ENCODE peak calls at places on chromosomes 13 and 19, in six cellular contexts. U is fibroblast of lung, A is PC-9, Q is astrocyte, T is DND-41, X is K562. V is an unnamed sample.

GRCh38 chr13:49828452-49828851 is 36.0 kb upstream of the KPNA3 start:
- DNase-seq in U (no peak), A (no peak), Q (no peak), T (no peak), X (no peak), V (no peak)

GRCh38 chr13:114049626-114050101 is 75.8 kb upstream of the C13orf46 start:
- DNase-seq in U (no peak), A (no peak), Q (no peak), T (no peak), X (no peak), V (no peak)

GRCh38 chr13:50410921-50411712 is 395.9 kb downstream of the KCNRG start:
- DNase-seq in U (peak), A (peak), Q (peak), T (no peak), X (peak), V (no peak)

GRCh38 chr13:29081036-29081435 is 260.9 kb downstream of the MTUS2 start:
- DNase-seq in U (no peak), A (no peak), Q (no peak), T (peak), X (no peak), V (no peak)

GRCh38 chr13:70384156-70384555 is 275.9 kb upstream of the KLHL1 start:
- DNase-seq in U (no peak), A (no peak), Q (no peak), T (no peak), X (no peak), V (no peak)

GRCh38 chr19:11131471-11131870 is 24.1 kb downstream of the SPC24 start:
- DNase-seq in U (no peak), A (no peak), Q (no peak), T (no peak), X (no peak), V (no peak)

GRCh38 chr19:2039959-2040646 is 10.9 kb downstream of the MKNK2 start:
- DNase-seq in U (no peak), A (no peak), Q (no peak), T (no peak), X (no peak), V (no peak)

GRCh38 chr19:41866284-41866683 is 6.2 kb downstream of the RPS19 start:
- DNase-seq in U (no peak), A (peak), Q (no peak), T (peak), X (no peak), V (no peak)

GRCh38 chr19:38283261-38283660 is 18.9 kb downstream of the SPINT2 start:
- DNase-seq in U (no peak), A (no peak), Q (no peak), T (no peak), X (no peak), V (no peak)

GRCh38 chr13:99959538-99960230 is 11.9 kb downstream of the ZIC5 start:
- DNase-seq in U (no peak), A (no peak), Q (no peak), T (no peak), X (no peak), V (no peak)

GRCh38 chr19:54415208-54415900 is at the start of gene TTYH1:
- DNase-seq in U (no peak), A (no peak), Q (no peak), T (no peak), X (peak), V (no peak)

GRCh38 chr13:20566424-20566916 is 487 bp upstream of the IFT88 start:
- DNase-seq in U (peak), A (no peak), Q (peak), T (no peak), X (no peak), V (no peak)

GRCh38 chr13:26721251-26721939 is 39.2 kb downstream of the GPR12 start:
- DNase-seq in U (no peak), A (no peak), Q (no peak), T (peak), X (no peak), V (no peak)

GRCh38 chr19:41570179-41570578 is 5.8 kb upstream of the CEACAM21 start:
- DNase-seq in U (no peak), A (no peak), Q (no peak), T (no peak), X (no peak), V (no peak)

GRCh38 chr13:20940083-20940482 is 37.5 kb upstream of the XPO4 start:
- DNase-seq in U (peak), A (no peak), Q (peak), T (no peak), X (no peak), V (peak)

GRCh38 chr19:16374436-16374835 is 49.8 kb downstream of the KLF2 start:
- DNase-seq in U (no peak), A (no peak), Q (no peak), T (peak), X (no peak), V (no peak)

GRCh38 chr19:46661020-46661731 is at the start of gene DACT3:
- DNase-seq in U (peak), A (peak), Q (peak), T (peak), X (peak), V (peak)

GRCh38 chr19:46660008-46660517 is 919 bp downstream of the DACT3 start:
- DNase-seq in U (no peak), A (no peak), Q (no peak), T (no peak), X (peak), V (no peak)

GRCh38 chr19:46659151-46660007 is 1.6 kb downstream of the DACT3 start:
- DNase-seq in U (no peak), A (peak), Q (no peak), T (no peak), X (peak), V (no peak)

GRCh38 chr19:46661735-46662592 is 982 bp upstream of the DACT3 start:
- DNase-seq in U (peak), A (peak), Q (peak), T (peak), X (peak), V (peak)

DNA sequence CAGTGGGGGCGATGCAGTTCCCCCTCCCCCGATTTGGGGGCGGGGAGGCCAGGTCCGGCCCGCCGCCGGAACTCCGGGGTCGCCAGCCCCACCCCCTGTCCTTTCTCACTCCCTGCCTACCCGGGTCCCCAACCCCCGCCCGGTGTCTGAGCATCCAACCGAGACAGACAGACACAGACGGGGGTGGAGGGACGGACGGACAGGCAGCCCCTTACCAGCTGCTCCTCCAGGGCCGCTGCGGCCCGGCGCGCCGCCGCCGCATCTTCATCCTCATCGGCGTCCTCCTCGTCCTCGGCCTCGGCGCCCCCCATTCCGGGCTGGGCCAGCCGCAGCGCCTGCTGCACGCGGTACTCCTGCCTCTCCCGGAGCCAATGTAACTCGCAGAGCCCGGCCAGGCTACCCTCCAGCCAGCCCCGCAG is 372 bp downstream of the DACT3 start:
- DNase-seq in U (no peak), A (no peak), Q (no peak), T (no peak), X (no peak), V (no peak)
- TF ChIP-seq EZH2 in U (no peak), A (peak), Q (no peak), T (no peak), X (no peak), V (no peak)

DNA sequence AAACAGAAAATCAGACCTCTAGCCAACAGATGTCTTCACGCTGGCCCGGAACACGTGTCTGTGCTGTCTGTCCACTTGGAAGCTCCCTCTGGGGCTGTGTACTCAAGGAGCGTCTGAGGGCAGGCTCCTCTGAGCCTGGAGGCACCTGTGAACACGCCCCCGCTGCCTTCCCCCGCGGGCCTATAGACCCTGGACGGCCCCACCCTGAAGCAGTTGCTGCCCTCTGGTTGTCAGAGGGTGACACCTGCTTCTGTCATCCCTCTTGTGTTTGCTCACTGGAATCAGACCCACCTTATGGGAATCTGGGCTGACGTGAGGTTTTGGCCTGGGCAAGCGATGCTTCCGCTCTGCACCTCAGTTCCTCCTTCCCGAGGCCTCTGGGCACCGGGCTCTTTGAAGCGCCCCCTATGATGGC is 19.2 kb downstream of the EPN1 start:
- DNase-seq in U (no peak), A (no peak), Q (no peak), T (no peak), X (no peak), V (no peak)
- TF ChIP-seq EZH2 in U (no peak), A (no peak), Q (no peak), T (no peak), X (no peak), V (no peak)

GRCh38 chr19:3881272-3882040 is 971 bp downstream of the ATCAY start:
- DNase-seq in U (no peak), A (no peak), Q (no peak), T (peak), X (peak), V (no peak)
- TF ChIP-seq EZH2 in U (no peak), A (no peak), Q (no peak), T (no peak), X (no peak), V (no peak)

DNA sequence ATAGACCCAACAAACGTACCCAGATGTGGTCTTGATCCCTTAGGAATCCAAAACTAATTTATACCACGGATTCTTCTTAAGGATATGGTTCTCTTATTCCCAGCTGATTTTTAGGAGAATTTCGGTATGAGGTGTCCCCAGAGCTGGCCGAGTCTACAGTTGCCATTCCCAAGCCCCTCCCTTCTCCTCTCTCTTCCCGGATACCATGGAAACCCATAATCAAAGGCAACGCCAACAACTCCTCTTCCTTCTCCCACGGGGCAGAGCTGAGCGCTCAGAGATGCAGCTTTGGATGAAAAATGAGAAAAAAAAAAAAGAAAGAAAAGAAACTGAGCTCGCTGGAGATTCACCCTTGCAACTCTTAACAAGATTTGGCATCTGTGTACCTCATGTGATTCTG is 29.3 kb upstream of the CEBPG start:
- DNase-seq in U (no peak), A (no peak), Q (no peak), T (no peak), X (no peak), V (no peak)
- TF ChIP-seq EZH2 in U (no peak), A (no peak), Q (no peak), T (no peak), X (no peak), V (no peak)

GRCh38 chr19:594265-594870 is 4.7 kb downstream of the HCN2 start:
- DNase-seq in U (no peak), A (no peak), Q (no peak), T (no peak), X (no peak), V (no peak)

GRCh38 chr19:596263-596655 is 6.6 kb downstream of the HCN2 start:
- DNase-seq in U (no peak), A (no peak), Q (no peak), T (no peak), X (no peak), V (no peak)

GRCh38 chr19:597406-598315 is 8.0 kb downstream of the HCN2 start:
- DNase-seq in U (no peak), A (no peak), Q (no peak), T (peak), X (no peak), V (no peak)

GRCh38 chr19:593505-593904 is 3.8 kb downstream of the HCN2 start:
- DNase-seq in U (no peak), A (no peak), Q (no peak), T (no peak), X (no peak), V (no peak)

GRCh38 chr19:595326-596262 is 5.9 kb downstream of the HCN2 start:
- DNase-seq in U (no peak), A (no peak), Q (no peak), T (no peak), X (no peak), V (no peak)
- TF ChIP-seq EZH2 in U (no peak), A (no peak), Q (peak), T (no peak), X (no peak), V (no peak)

GRCh38 chr13:45851171-45851889 is at the start of gene SIAH3:
- DNase-seq in U (peak), A (no peak), Q (no peak), T (no peak), X (no peak), V (peak)
- TF ChIP-seq EZH2 in U (peak), A (no peak), Q (no peak), T (peak), X (no peak), V (no peak)

V was measured in SK-N-MC.